ENCODE peak calls at places on chromosomes 5 and 9, in nine cellular contexts. One of them, this sample, is unnamed.

GRCh38 chr5:124154714-124155113 is 591.7 kb downstream of the ZNF608 start:
- DNase-seq in cardiac muscle cell: no peak
- DNase-seq in mesothelial cell of epicardium: no peak
- DNase-seq in pancreas: no peak
- DNase-seq in type B pancreatic cell: no peak
- DNase-seq in lung: no peak
- DNase-seq in GM20000: no peak
- DNase-seq in AG04449: no peak
- DNase-seq in A673: no peak
- DNase-seq in this sample: no peak

GRCh38 chr9:34072410-34072809 is 23.7 kb upstream of the UBAP2 start:
- DNase-seq in pancreas: no peak
- DNase-seq in AG04449: no peak
- DNase-seq in A673: no peak
- DNase-seq in lung: peak
- DNase-seq in mesothelial cell of epicardium: peak
- DNase-seq in cardiac muscle cell: no peak
- DNase-seq in type B pancreatic cell: no peak
- DNase-seq in GM20000: no peak
- DNase-seq in this sample: no peak

GRCh38 chr5:170848033-170848432 is 13.8 kb upstream of the RANBP17 start:
- DNase-seq in lung: no peak
- DNase-seq in type B pancreatic cell: no peak
- DNase-seq in pancreas: no peak
- DNase-seq in AG04449: no peak
- DNase-seq in A673: no peak
- DNase-seq in cardiac muscle cell: no peak
- DNase-seq in mesothelial cell of epicardium: no peak
- DNase-seq in GM20000: no peak
- DNase-seq in this sample: no peak

GRCh38 chr5:127700237-127700766 is 2.9 kb upstream of the CCDC192 start:
- DNase-seq in GM20000: no peak
- DNase-seq in A673: no peak
- DNase-seq in AG04449: no peak
- DNase-seq in pancreas: no peak
- DNase-seq in type B pancreatic cell: no peak
- DNase-seq in lung: no peak
- DNase-seq in cardiac muscle cell: no peak
- DNase-seq in mesothelial cell of epicardium: no peak
- DNase-seq in this sample: no peak

GRCh38 chr5:38636626-38637025 is 80.2 kb upstream of the LIFR start:
- DNase-seq in pancreas: no peak
- DNase-seq in lung: peak
- DNase-seq in GM20000: no peak
- DNase-seq in type B pancreatic cell: no peak
- DNase-seq in cardiac muscle cell: no peak
- DNase-seq in A673: no peak
- DNase-seq in mesothelial cell of epicardium: no peak
- DNase-seq in AG04449: no peak
- DNase-seq in this sample: no peak

GRCh38 chr5:133520062-133520461 is 92.3 kb downstream of the FSTL4 start:
- DNase-seq in A673: no peak
- DNase-seq in type B pancreatic cell: no peak
- DNase-seq in AG04449: no peak
- DNase-seq in GM20000: no peak
- DNase-seq in mesothelial cell of epicardium: no peak
- DNase-seq in cardiac muscle cell: no peak
- DNase-seq in pancreas: no peak
- DNase-seq in lung: no peak
- DNase-seq in this sample: no peak

GRCh38 chr5:150063638-150064037 is 22.7 kb downstream of the CSF1R start:
- DNase-seq in cardiac muscle cell: no peak
- DNase-seq in type B pancreatic cell: no peak
- DNase-seq in mesothelial cell of epicardium: no peak
- DNase-seq in GM20000: no peak
- DNase-seq in lung: no peak
- DNase-seq in pancreas: no peak
- DNase-seq in AG04449: no peak
- DNase-seq in A673: no peak
- DNase-seq in this sample: no peak

GRCh38 chr5:2282034-2282690 is 399.4 kb upstream of the IRX4 start:
- DNase-seq in type B pancreatic cell: no peak
- DNase-seq in lung: no peak
- DNase-seq in GM20000: no peak
- DNase-seq in pancreas: no peak
- DNase-seq in mesothelial cell of epicardium: no peak
- DNase-seq in cardiac muscle cell: no peak
- DNase-seq in AG04449: no peak
- DNase-seq in A673: no peak
- DNase-seq in this sample: no peak

GRCh38 chr9:117268847-117269452 is 145.9 kb downstream of the ASTN2 start:
- DNase-seq in A673: no peak
- DNase-seq in type B pancreatic cell: no peak
- DNase-seq in pancreas: no peak
- DNase-seq in lung: no peak
- DNase-seq in cardiac muscle cell: no peak
- DNase-seq in AG04449: no peak
- DNase-seq in mesothelial cell of epicardium: no peak
- DNase-seq in GM20000: no peak
- DNase-seq in this sample: no peak

GRCh38 chr5:105088961-105089360 is 1526.4 kb upstream of the NUDT12 start:
- DNase-seq in cardiac muscle cell: no peak
- DNase-seq in lung: no peak
- DNase-seq in A673: no peak
- DNase-seq in pancreas: no peak
- DNase-seq in type B pancreatic cell: no peak
- DNase-seq in mesothelial cell of epicardium: no peak
- DNase-seq in AG04449: no peak
- DNase-seq in GM20000: no peak
- DNase-seq in this sample: no peak

GRCh38 chr5:125530833-125531610 is 784.6 kb upstream of the ZNF608 start:
- DNase-seq in pancreas: no peak
- DNase-seq in AG04449: no peak
- DNase-seq in lung: no peak
- DNase-seq in mesothelial cell of epicardium: no peak
- DNase-seq in cardiac muscle cell: no peak
- DNase-seq in A673: no peak
- DNase-seq in GM20000: no peak
- DNase-seq in type B pancreatic cell: no peak
- DNase-seq in this sample: no peak

GRCh38 chr9:107638496-107638895 is 148.9 kb upstream of the KLF4 start:
- DNase-seq in type B pancreatic cell: no peak
- DNase-seq in lung: no peak
- DNase-seq in AG04449: no peak
- DNase-seq in A673: no peak
- DNase-seq in GM20000: no peak
- DNase-seq in mesothelial cell of epicardium: no peak
- DNase-seq in cardiac muscle cell: no peak
- DNase-seq in pancreas: no peak
- DNase-seq in this sample: no peak

GRCh38 chr9:21579209-21579608 is 97.1 kb upstream of the IFNE start:
- DNase-seq in AG04449: no peak
- DNase-seq in GM20000: no peak
- DNase-seq in mesothelial cell of epicardium: no peak
- DNase-seq in lung: no peak
- DNase-seq in pancreas: no peak
- DNase-seq in cardiac muscle cell: no peak
- DNase-seq in type B pancreatic cell: no peak
- DNase-seq in A673: no peak
- DNase-seq in this sample: no peak

GRCh38 chr9:84615574-84615973 is 54.0 kb upstream of the NTRK2 start:
- DNase-seq in cardiac muscle cell: peak
- DNase-seq in type B pancreatic cell: no peak
- DNase-seq in GM20000: no peak
- DNase-seq in pancreas: no peak
- DNase-seq in AG04449: no peak
- DNase-seq in mesothelial cell of epicardium: no peak
- DNase-seq in lung: no peak
- DNase-seq in A673: no peak
- DNase-seq in this sample: no peak

GRCh38 chr9:75169623-75170022 is 81.3 kb downstream of the OSTF1 start:
- DNase-seq in AG04449: no peak
- DNase-seq in A673: no peak
- DNase-seq in GM20000: no peak
- DNase-seq in type B pancreatic cell: no peak
- DNase-seq in mesothelial cell of epicardium: no peak
- DNase-seq in pancreas: no peak
- DNase-seq in lung: no peak
- DNase-seq in cardiac muscle cell: no peak
- DNase-seq in this sample: no peak

GRCh38 chr5:39459091-39459490 is 34.3 kb upstream of the DAB2 start:
- DNase-seq in GM20000: no peak
- DNase-seq in A673: no peak
- DNase-seq in mesothelial cell of epicardium: no peak
- DNase-seq in lung: no peak
- DNase-seq in cardiac muscle cell: no peak
- DNase-seq in AG04449: no peak
- DNase-seq in pancreas: no peak
- DNase-seq in type B pancreatic cell: no peak
- DNase-seq in this sample: no peak

GRCh38 chr5:56301041-56301440 is 67.9 kb upstream of the ANKRD55 start:
- DNase-seq in cardiac muscle cell: no peak
- DNase-seq in A673: no peak
- DNase-seq in AG04449: no peak
- DNase-seq in mesothelial cell of epicardium: no peak
- DNase-seq in pancreas: no peak
- DNase-seq in type B pancreatic cell: no peak
- DNase-seq in GM20000: no peak
- DNase-seq in lung: no peak
- DNase-seq in this sample: no peak

GRCh38 chr9:130731355-130731754 is 37.8 kb downstream of the EXOSC2 start:
- DNase-seq in AG04449: no peak
- DNase-seq in mesothelial cell of epicardium: no peak
- DNase-seq in cardiac muscle cell: no peak
- DNase-seq in pancreas: no peak
- DNase-seq in type B pancreatic cell: no peak
- DNase-seq in GM20000: no peak
- DNase-seq in A673: no peak
- DNase-seq in lung: no peak
- DNase-seq in this sample: no peak

GRCh38 chr5:159555084-159555483 is 224.8 kb upstream of the IL12B start:
- DNase-seq in lung: no peak
- DNase-seq in GM20000: no peak
- DNase-seq in pancreas: no peak
- DNase-seq in AG04449: no peak
- DNase-seq in cardiac muscle cell: no peak
- DNase-seq in A673: no peak
- DNase-seq in type B pancreatic cell: no peak
- DNase-seq in mesothelial cell of epicardium: no peak
- DNase-seq in this sample: no peak

GRCh38 chr9:35490155-35490909 is 421 bp downstream of the RUSC2 start:
- DNase-seq in GM20000: no peak
- DNase-seq in pancreas: peak
- DNase-seq in type B pancreatic cell: no peak
- DNase-seq in mesothelial cell of epicardium: no peak
- DNase-seq in lung: peak
- DNase-seq in cardiac muscle cell: peak
- DNase-seq in AG04449: no peak
- DNase-seq in A673: peak
- DNase-seq in this sample: peak

GRCh38 chr5:14581891-14582796 is 552 bp downstream of the OTULINL start:
- DNase-seq in cardiac muscle cell: peak
- DNase-seq in A673: peak
- DNase-seq in lung: peak
- DNase-seq in pancreas: peak
- DNase-seq in AG04449: no peak
- DNase-seq in type B pancreatic cell: peak
- DNase-seq in mesothelial cell of epicardium: peak
- DNase-seq in GM20000: peak
- DNase-seq in this sample: peak
- TF ChIP-seq CTCF in cardiac muscle cell: peak
- TF ChIP-seq CTCF in A673: no peak
- TF ChIP-seq CTCF in lung: no peak
- TF ChIP-seq CTCF in pancreas: no peak
- TF ChIP-seq CTCF in AG04449: peak
- TF ChIP-seq CTCF in type B pancreatic cell: peak
- TF ChIP-seq CTCF in mesothelial cell of epicardium: no peak
- TF ChIP-seq CTCF in GM20000: peak
- TF ChIP-seq CTCF in this sample: peak

GRCh38 chr5:141960018-141960417 is 2.0 kb upstream of the PCDH12 start:
- DNase-seq in A673: no peak
- DNase-seq in type B pancreatic cell: no peak
- DNase-seq in AG04449: no peak
- DNase-seq in pancreas: peak
- DNase-seq in lung: no peak
- DNase-seq in mesothelial cell of epicardium: no peak
- DNase-seq in cardiac muscle cell: peak
- DNase-seq in GM20000: peak
- DNase-seq in this sample: no peak
- TF ChIP-seq CTCF in A673: peak
- TF ChIP-seq CTCF in type B pancreatic cell: peak
- TF ChIP-seq CTCF in AG04449: peak
- TF ChIP-seq CTCF in pancreas: no peak
- TF ChIP-seq CTCF in lung: no peak
- TF ChIP-seq CTCF in mesothelial cell of epicardium: no peak
- TF ChIP-seq CTCF in cardiac muscle cell: peak
- TF ChIP-seq CTCF in GM20000: peak
- TF ChIP-seq CTCF in this sample: no peak

GRCh38 chr5:45639038-45639437 is 57.1 kb downstream of the HCN1 start:
- DNase-seq in lung: no peak
- DNase-seq in type B pancreatic cell: no peak
- DNase-seq in A673: peak
- DNase-seq in GM20000: no peak
- DNase-seq in AG04449: no peak
- DNase-seq in mesothelial cell of epicardium: no peak
- DNase-seq in pancreas: no peak
- DNase-seq in cardiac muscle cell: peak
- DNase-seq in this sample: no peak
- TF ChIP-seq CTCF in lung: no peak
- TF ChIP-seq CTCF in type B pancreatic cell: peak
- TF ChIP-seq CTCF in A673: peak
- TF ChIP-seq CTCF in GM20000: no peak
- TF ChIP-seq CTCF in AG04449: no peak
- TF ChIP-seq CTCF in mesothelial cell of epicardium: no peak
- TF ChIP-seq CTCF in pancreas: no peak
- TF ChIP-seq CTCF in cardiac muscle cell: no peak
- TF ChIP-seq CTCF in this sample: peak

GRCh38 chr9:16898464-16898863 is 28.0 kb upstream of the BNC2 start:
- DNase-seq in A673: no peak
- DNase-seq in pancreas: no peak
- DNase-seq in lung: no peak
- DNase-seq in GM20000: no peak
- DNase-seq in AG04449: no peak
- DNase-seq in type B pancreatic cell: no peak
- DNase-seq in cardiac muscle cell: no peak
- DNase-seq in mesothelial cell of epicardium: no peak
- DNase-seq in this sample: no peak

GRCh38 chr9:16904655-16905054 is 34.2 kb upstream of the BNC2 start:
- DNase-seq in mesothelial cell of epicardium: no peak
- DNase-seq in AG04449: no peak
- DNase-seq in cardiac muscle cell: no peak
- DNase-seq in type B pancreatic cell: no peak
- DNase-seq in GM20000: no peak
- DNase-seq in A673: no peak
- DNase-seq in pancreas: no peak
- DNase-seq in lung: no peak
- DNase-seq in this sample: no peak

GRCh38 chr9:16901589-16901988 is 31.1 kb upstream of the BNC2 start:
- DNase-seq in mesothelial cell of epicardium: no peak
- DNase-seq in lung: no peak
- DNase-seq in A673: no peak
- DNase-seq in AG04449: no peak
- DNase-seq in type B pancreatic cell: no peak
- DNase-seq in cardiac muscle cell: no peak
- DNase-seq in GM20000: no peak
- DNase-seq in pancreas: no peak
- DNase-seq in this sample: no peak

GRCh38 chr9:16899611-16900010 is 29.1 kb upstream of the BNC2 start:
- DNase-seq in pancreas: no peak
- DNase-seq in mesothelial cell of epicardium: no peak
- DNase-seq in type B pancreatic cell: no peak
- DNase-seq in lung: no peak
- DNase-seq in GM20000: no peak
- DNase-seq in AG04449: no peak
- DNase-seq in cardiac muscle cell: no peak
- DNase-seq in A673: no peak
- DNase-seq in this sample: no peak
- TF ChIP-seq CTCF in pancreas: no peak
- TF ChIP-seq CTCF in mesothelial cell of epicardium: no peak
- TF ChIP-seq CTCF in type B pancreatic cell: no peak
- TF ChIP-seq CTCF in lung: no peak
- TF ChIP-seq CTCF in GM20000: no peak
- TF ChIP-seq CTCF in AG04449: no peak
- TF ChIP-seq CTCF in cardiac muscle cell: no peak
- TF ChIP-seq CTCF in A673: no peak
- TF ChIP-seq CTCF in this sample: no peak

This sample was measured in neural crest cell.